ENCODE peak calls at places on chromosomes 3 and 15, in six cellular contexts. E, M, F, B, C and H are unnamed samples.
A peak's percentile ranks its signal among the peaks of the same experiment; 100 is the strongest.

GRCh38 chr15:61197187-61197586 is 31.9 kb downstream of the RORA start:
- DNase-seq in E (no peak), M (no peak), F (no peak), B (no peak), C (no peak), H (no peak)

GRCh38 chr3:170257145-170257544 is 34.9 kb downstream of the PRKCI start:
- DNase-seq in E (no peak), M (no peak), F (no peak), B (no peak), C (no peak), H (no peak)

GRCh38 chr15:39487180-39487735 is 93.6 kb upstream of the THBS1 start:
- DNase-seq in E (no peak), M (no peak), F (no peak), B (no peak), C (no peak), H (no peak)

GRCh38 chr3:5431811-5432378 is 244.4 kb downstream of the EDEM1 start:
- DNase-seq in E (no peak), M (no peak), F (no peak), B (no peak), C (no peak), H (no peak)

GRCh38 chr3:141279074-141279945 is 47.7 kb downstream of the PXYLP1 start:
- DNase-seq in E (peak; percentile 23), M (no peak), F (no peak), B (no peak), C (peak; percentile 60), H (no peak)

GRCh38 chr3:18420584-18420983 is 4.6 kb downstream of the SATB1 start:
- DNase-seq in E (no peak), M (no peak), F (no peak), B (no peak), C (no peak), H (no peak)

GRCh38 chr3:69282191-69282590 is 103.7 kb downstream of the FRMD4B start:
- DNase-seq in E (no peak), M (no peak), F (no peak), B (peak; percentile 34), C (no peak), H (no peak)

GRCh38 chr15:97084650-97085049 is 754.1 kb downstream of the NR2F2 start:
- DNase-seq in E (no peak), M (no peak), F (no peak), B (no peak), C (no peak), H (no peak)

GRCh38 chr15:47340576-47340920 is 376.8 kb upstream of the SEMA6D start:
- DNase-seq in E (no peak), M (no peak), F (no peak), B (no peak), C (no peak), H (no peak)

GRCh38 chr15:101063891-101064794 is 145.0 kb downstream of the LRRK1 start:
- DNase-seq in E (no peak), M (no peak), F (no peak), B (no peak), C (no peak), H (no peak)

GRCh38 chr3:193945126-193945525 is 190.8 kb upstream of the HES1 start:
- DNase-seq in E (no peak), M (no peak), F (no peak), B (no peak), C (no peak), H (no peak)

GRCh38 chr15:85312925-85313324 is 67.5 kb upstream of the AKAP13 start:
- DNase-seq in E (no peak), M (no peak), F (no peak), B (no peak), C (peak; percentile 49), H (no peak)

GRCh38 chr3:16478516-16478915 is 35.0 kb downstream of the RFTN1 start:
- DNase-seq in E (no peak), M (no peak), F (no peak), B (peak; percentile 19), C (no peak), H (no peak)

GRCh38 chr15:86906406-86906805 is 826.7 kb downstream of the AGBL1 start:
- DNase-seq in E (no peak), M (no peak), F (no peak), B (no peak), C (no peak), H (no peak)

GRCh38 chr3:188993140-188993539 is 178.6 kb upstream of the TPRG1 start:
- DNase-seq in E (no peak), M (no peak), F (no peak), B (no peak), C (no peak), H (no peak)

GRCh38 chr15:92322566-92323355 is 70.9 kb upstream of the ST8SIA2 start:
- DNase-seq in E (no peak), M (no peak), F (no peak), B (no peak), C (no peak), H (no peak)

GRCh38 chr15:68261980-68262379 is 15.6 kb upstream of the FEM1B start:
- DNase-seq in E (no peak), M (no peak), F (no peak), B (no peak), C (no peak), H (no peak)

GRCh38 chr15:69556344-69556743 is 103.7 kb downstream of the RPLP1 start:
- DNase-seq in E (no peak), M (no peak), F (no peak), B (no peak), C (no peak), H (no peak)

GRCh38 chr15:76346666-76347506 is 10.3 kb downstream of the ISL2 start:
- DNase-seq in E (no peak), M (no peak), F (no peak), B (peak; percentile 50), C (peak; percentile 62), H (no peak)

GRCh38 chr3:107846282-107846852 is 244.5 kb downstream of the CD47 start:
- DNase-seq in E (peak; percentile 26), M (peak; percentile 64), F (no peak), B (peak; percentile 64), C (peak; percentile 90), H (no peak)

GRCh38 chr3:99108508-99108907 is 207.0 kb upstream of the DCBLD2 start:
- DNase-seq in E (no peak), M (no peak), F (no peak), B (peak; percentile 97), C (no peak), H (no peak)

GRCh38 chr15:25238126-25238525 is 200.7 kb downstream of the UBE3A start:
- DNase-seq in E (no peak), M (no peak), F (no peak), B (no peak), C (no peak), H (no peak)

GRCh38 chr15:57345584-57345983 is 30.7 kb upstream of the CGNL1 start:
- DNase-seq in E (no peak), M (no peak), F (no peak), B (peak; percentile 36), C (peak; percentile 77), H (no peak)

GRCh38 chr15:89375093-89376062 is 40.8 kb upstream of the POLG start:
- DNase-seq in E (no peak), M (no peak), F (no peak), B (no peak), C (peak; percentile 52), H (no peak)
- TF ChIP-seq EZH2 in E (no peak), M (no peak), F (no peak), B (peak; percentile 38), C (peak; percentile 92), H (no peak)

DNA sequence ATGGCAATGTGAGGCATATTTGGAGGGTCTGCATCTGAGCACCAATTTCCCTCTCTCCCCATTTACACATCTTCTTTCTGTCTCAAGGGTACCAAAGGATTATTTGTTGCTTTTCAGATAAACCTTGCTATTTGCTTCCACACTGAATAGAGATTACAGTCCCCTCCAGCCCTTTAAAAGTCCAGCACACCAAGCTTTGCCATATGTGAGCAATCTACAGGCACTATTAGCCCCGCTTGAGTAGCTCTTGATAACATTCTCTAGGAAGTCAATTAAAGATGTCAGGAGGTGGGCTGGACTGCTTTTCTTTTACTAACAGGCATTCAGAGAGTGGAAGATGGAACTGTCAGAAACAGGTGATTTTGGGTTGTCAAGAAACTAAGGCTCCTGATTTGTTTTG is 417.0 kb downstream of the ROBO2 start:
- DNase-seq in E (no peak), M (no peak), F (no peak), B (no peak), C (no peak), H (no peak)
- TF ChIP-seq POLR2AphosphoS5 in E (no peak), M (no peak), F (no peak), B (no peak), C (no peak), H (no peak)

DNA sequence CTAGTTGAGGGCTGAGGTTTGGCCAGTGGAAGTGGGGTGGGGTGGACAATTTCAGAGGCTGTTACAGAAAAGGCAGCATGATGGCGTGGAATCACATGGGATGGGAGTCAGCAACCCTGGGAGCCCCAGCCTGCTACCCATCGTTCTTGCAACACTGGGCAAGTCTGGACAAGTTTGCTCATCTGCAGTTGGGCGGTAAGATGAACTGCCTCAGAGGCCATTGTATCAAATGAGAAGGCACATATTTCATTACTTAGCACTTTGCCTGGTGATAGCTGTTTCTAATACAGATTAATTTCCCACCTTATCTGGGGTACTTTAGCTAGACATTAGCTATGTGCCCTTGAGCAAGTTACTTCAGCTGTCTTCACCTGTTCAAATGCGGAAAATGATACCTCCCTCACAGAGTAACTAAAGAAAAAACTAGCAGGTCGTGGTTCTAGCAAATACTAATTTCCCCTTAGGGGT is 248.9 kb downstream of the THSD4 start:
- DNase-seq in E (no peak), M (no peak), F (no peak), B (no peak), C (no peak), H (no peak)
- H3K4me3 ChIP-seq in E (no peak overlapping the region), M (no peak overlapping the region), F (no peak overlapping the region), B (no peak overlapping the region), C (no peak overlapping the region), H (no peak overlapping the region)

GRCh38 chr15:91099616-91100560 is at the start of gene SV2B:
- DNase-seq in E (no peak), M (no peak), F (no peak), B (peak; percentile 7), C (peak; percentile 77), H (no peak)
- TF ChIP-seq EZH2 in E (no peak), M (no peak), F (no peak), B (peak; percentile 82), C (no peak), H (peak; percentile 57)